ENCODE peak calls at places on chromosomes 4 and X, in nine cellular contexts. L, O, U, Y, Q, S, C, T and B are unnamed samples.

GRCh38 chr4:47526281-47526680 is 41.2 kb downstream of the ATP10D start:
- DNase-seq in L (peak; percentile 84), O (peak; percentile 70), U (no peak), Y (no peak), Q (no peak), S (no peak), C (no peak), T (no peak), B (no peak)

GRCh38 chr4:113781439-113782040 is 20.0 kb upstream of the CAMK2D start:
- DNase-seq in L (peak; percentile 23), O (peak; percentile 70), U (no peak), Y (peak; percentile 29), Q (no peak), S (no peak), C (no peak), T (no peak), B (peak; percentile 13)

GRCh38 chr4:82852751-82853053 is 38.3 kb downstream of the SEC31A start:
- DNase-seq in L (no peak), O (no peak), U (no peak), Y (no peak), Q (no peak), S (no peak), C (no peak), T (no peak), B (peak; percentile 1)

GRCh38 chr4:80465238-80465637 is 129.7 kb downstream of the CFAP299 start:
- DNase-seq in L (no peak), O (no peak), U (no peak), Y (peak; percentile 31), Q (no peak), S (no peak), C (no peak), T (no peak), B (no peak)

GRCh38 chr4:72779256-72779655 is 210.2 kb upstream of the ADAMTS3 start:
- DNase-seq in L (peak; percentile 88), O (peak; percentile 42), U (no peak), Y (no peak), Q (peak; percentile 12), S (no peak), C (no peak), T (no peak), B (no peak)

GRCh38 chr4:106258145-106259045 is 57.6 kb downstream of the TBCK start:
- DNase-seq in L (peak; percentile 33), O (peak; percentile 28), U (peak; percentile 16), Y (no peak), Q (no peak), S (no peak), C (no peak), T (no peak), B (no peak)

GRCh38 chrX:37846934-37847732 is at the start of gene DYNLT3:
- DNase-seq in L (peak; percentile 76), O (peak; percentile 61), U (no peak), Y (peak; percentile 79), Q (peak; percentile 86), S (peak; percentile 79), C (peak; percentile 46), T (peak; percentile 60), B (peak; percentile 83)

GRCh38 chr4:185742766-185743165 is 69.2 kb downstream of the SORBS2 start:
- DNase-seq in L (peak; percentile 64), O (peak; percentile 57), U (no peak), Y (no peak), Q (peak; percentile 50), S (no peak), C (no peak), T (no peak), B (no peak)

GRCh38 chr4:76882630-76883029 is 15.3 kb downstream of the SOWAHB start:
- DNase-seq in L (no peak), O (no peak), U (no peak), Y (no peak), Q (no peak), S (no peak), C (no peak), T (no peak), B (no peak)

GRCh38 chrX:72048515-72049455 is 82.9 kb downstream of the RTL5 start:
- DNase-seq in L (no peak), O (no peak), U (no peak), Y (no peak), Q (no peak), S (no peak), C (no peak), T (no peak), B (no peak)

GRCh38 chr4:94237271-94237670 is 29.6 kb downstream of the SMARCAD1 start:
- DNase-seq in L (no peak), O (no peak), U (no peak), Y (no peak), Q (no peak), S (no peak), C (no peak), T (no peak), B (no peak)

GRCh38 chrX:19886888-19887531 is 390 bp downstream of the SH3KBP1 start:
- DNase-seq in L (peak; percentile 19), O (no peak), U (no peak), Y (peak; percentile 57), Q (no peak), S (peak; percentile 32), C (no peak), T (peak; percentile 18), B (no peak)

GRCh38 chr4:186823989-186824388 is 100.3 kb upstream of the FAT1 start:
- DNase-seq in L (peak; percentile 46), O (peak; percentile 49), U (no peak), Y (no peak), Q (no peak), S (no peak), C (no peak), T (no peak), B (no peak)

GRCh38 chrX:63754141-63754859 is 30.7 kb downstream of the ARHGEF9 start:
- DNase-seq in L (peak; percentile 23), O (peak; percentile 26), U (no peak), Y (peak; percentile 8), Q (peak; percentile 11), S (no peak), C (no peak), T (no peak), B (no peak)

GRCh38 chr4:104420766-104421165 is 73.9 kb downstream of the CXXC4 start:
- DNase-seq in L (peak; percentile 41), O (no peak), U (no peak), Y (no peak), Q (no peak), S (no peak), C (no peak), T (no peak), B (no peak)

GRCh38 chr4:98728433-98728832 is 70.0 kb upstream of the TSPAN5 start:
- DNase-seq in L (peak; percentile 83), O (peak; percentile 63), U (no peak), Y (peak; percentile 25), Q (peak; percentile 87), S (no peak), C (no peak), T (no peak), B (no peak)

GRCh38 chr4:80265571-80266266 is 745 bp upstream of the FGF5 start:
- DNase-seq in L (peak; percentile 86), O (peak; percentile 53), U (no peak), Y (peak; percentile 52), Q (peak; percentile 61), S (no peak), C (no peak), T (no peak), B (no peak)

GRCh38 chr4:3685081-3685645 is 81.0 kb upstream of the ADRA2C start:
- DNase-seq in L (no peak), O (no peak), U (no peak), Y (no peak), Q (no peak), S (no peak), C (no peak), T (no peak), B (no peak)

GRCh38 chrX:13013353-13014110 is 30.9 kb downstream of the FAM9C start:
- DNase-seq in L (no peak), O (peak; percentile 63), U (no peak), Y (no peak), Q (no peak), S (no peak), C (no peak), T (peak; percentile 16), B (no peak)

GRCh38 chr4:65510976-65511375 is 159.3 kb downstream of the EPHA5 start:
- DNase-seq in L (peak; percentile 90), O (peak; percentile 75), U (peak; percentile 26), Y (no peak), Q (peak; percentile 79), S (no peak), C (no peak), T (no peak), B (no peak)

GRCh38 chr4:168811793-168812651 is 198.0 kb downstream of the CBR4 start:
- DNase-seq in L (peak; percentile 88), O (peak; percentile 89), U (no peak), Y (peak; percentile 40), Q (no peak), S (no peak), C (no peak), T (no peak), B (peak; percentile 58)

GRCh38 chr4:93396274-93396673 is 432.3 kb upstream of the ATOH1 start:
- DNase-seq in L (peak; percentile 74), O (peak; percentile 85), U (no peak), Y (no peak), Q (peak; percentile 53), S (no peak), C (no peak), T (no peak), B (no peak)

GRCh38 chr4:172750910-172751309 is 417.7 kb upstream of the GALNT7 start:
- DNase-seq in L (no peak), O (no peak), U (no peak), Y (no peak), Q (no peak), S (no peak), C (no peak), T (no peak), B (no peak)

GRCh38 chr4:112881842-112882241 is 167.6 kb upstream of the ANK2 start:
- DNase-seq in L (no peak), O (no peak), U (no peak), Y (no peak), Q (no peak), S (no peak), C (no peak), T (no peak), B (no peak)

GRCh38 chr4:77600521-77601451 is 4.8 kb upstream of the CXCL13 start:
- DNase-seq in L (peak; percentile 20), O (peak; percentile 64), U (no peak), Y (peak; percentile 42), Q (peak; percentile 25), S (peak; percentile 33), C (no peak), T (no peak), B (peak; percentile 21)

GRCh38 chrX:118448273-118448783 is 47.3 kb upstream of the DOCK11 start:
- DNase-seq in L (peak; percentile 7), O (no peak), U (peak; percentile 1), Y (no peak), Q (no peak), S (no peak), C (no peak), T (no peak), B (no peak)

GRCh38 chrX:145292208-145292607 is 44.9 kb downstream of the SPANXN1 start:
- DNase-seq in L (peak; percentile 0), O (no peak), U (no peak), Y (no peak), Q (peak; percentile 68), S (no peak), C (no peak), T (no peak), B (no peak)

GRCh38 chrX:18075603-18076002 is 145.1 kb downstream of the BEND2 start:
- DNase-seq in L (no peak), O (no peak), U (no peak), Y (no peak), Q (no peak), S (no peak), C (no peak), T (no peak), B (no peak)

GRCh38 chr4:139266583-139267257 is 13.3 kb downstream of the MGARP start:
- DNase-seq in L (peak; percentile 79), O (peak; percentile 88), U (no peak), Y (peak; percentile 71), Q (peak; percentile 72), S (peak; percentile 96), C (no peak), T (peak; percentile 67), B (no peak)

GRCh38 chr4:140427104-140427918 is at the start of gene CLGN:
- DNase-seq in L (peak; percentile 71), O (peak; percentile 34), U (no peak), Y (peak; percentile 74), Q (peak; percentile 68), S (peak; percentile 63), C (peak; percentile 47), T (peak; percentile 59), B (peak; percentile 56)

GRCh38 chrX:29455702-29456101 is 759.7 kb upstream of the MAGEB2 start:
- DNase-seq in L (no peak), O (no peak), U (no peak), Y (no peak), Q (no peak), S (no peak), C (no peak), T (no peak), B (no peak)